ENCODE peak calls at places on chromosomes 5 and 9, in four cellular contexts. One of them, this sample, is unnamed.

GRCh38 chr5:127442085-127442484 is 75.4 kb upstream of the PRRC1 start:
- DNase-seq in MV-4-11: peak
- DNase-seq in CD4-positive, alpha-beta T cell: no peak
- DNase-seq in stimulated activated CD8-positive, alpha-beta memory T cell treated with anti-CD3 and anti-CD28 coated beads, Interleukin-4, amount 100 ng/mL, for 24 hours: no peak
- DNase-seq in this sample: no peak

GRCh38 chr5:33032161-33033085 is 321.3 kb downstream of the NPR3 start:
- DNase-seq in MV-4-11: no peak
- DNase-seq in CD4-positive, alpha-beta T cell: no peak
- DNase-seq in stimulated activated CD8-positive, alpha-beta memory T cell treated with anti-CD3 and anti-CD28 coated beads, Interleukin-4, amount 100 ng/mL, for 24 hours: no peak
- DNase-seq in this sample: no peak

GRCh38 chr9:135130266-135130976 is 43.0 kb downstream of the OLFM1 start:
- DNase-seq in CD4-positive, alpha-beta T cell: no peak
- DNase-seq in stimulated activated CD8-positive, alpha-beta memory T cell treated with anti-CD3 and anti-CD28 coated beads, Interleukin-4, amount 100 ng/mL, for 24 hours: no peak
- DNase-seq in MV-4-11: no peak
- DNase-seq in this sample: no peak

GRCh38 chr9:85742630-85742928 is 825 bp upstream of the AGTPBP1 start:
- DNase-seq in stimulated activated CD8-positive, alpha-beta memory T cell treated with anti-CD3 and anti-CD28 coated beads, Interleukin-4, amount 100 ng/mL, for 24 hours: no peak
- DNase-seq in CD4-positive, alpha-beta T cell: no peak
- DNase-seq in MV-4-11: peak
- DNase-seq in this sample: no peak

GRCh38 chr5:68683632-68684035 is 410.2 kb upstream of the SLC30A5 start:
- DNase-seq in CD4-positive, alpha-beta T cell: no peak
- DNase-seq in MV-4-11: no peak
- DNase-seq in stimulated activated CD8-positive, alpha-beta memory T cell treated with anti-CD3 and anti-CD28 coated beads, Interleukin-4, amount 100 ng/mL, for 24 hours: no peak
- DNase-seq in this sample: no peak

GRCh38 chr9:127536499-127536898 is 75.6 kb upstream of the STXBP1 start:
- DNase-seq in MV-4-11: no peak
- DNase-seq in stimulated activated CD8-positive, alpha-beta memory T cell treated with anti-CD3 and anti-CD28 coated beads, Interleukin-4, amount 100 ng/mL, for 24 hours: no peak
- DNase-seq in CD4-positive, alpha-beta T cell: no peak
- DNase-seq in this sample: no peak

GRCh38 chr5:6582507-6583048 is 50.3 kb downstream of the NSUN2 start:
- DNase-seq in stimulated activated CD8-positive, alpha-beta memory T cell treated with anti-CD3 and anti-CD28 coated beads, Interleukin-4, amount 100 ng/mL, for 24 hours: no peak
- DNase-seq in CD4-positive, alpha-beta T cell: no peak
- DNase-seq in MV-4-11: no peak
- DNase-seq in this sample: no peak

GRCh38 chr9:21415492-21416267 is 6.8 kb downstream of the IFNA8 start:
- DNase-seq in MV-4-11: no peak
- DNase-seq in stimulated activated CD8-positive, alpha-beta memory T cell treated with anti-CD3 and anti-CD28 coated beads, Interleukin-4, amount 100 ng/mL, for 24 hours: no peak
- DNase-seq in CD4-positive, alpha-beta T cell: no peak
- DNase-seq in this sample: no peak

GRCh38 chr9:20844916-20845315 is 160.9 kb downstream of the FOCAD start:
- DNase-seq in MV-4-11: peak
- DNase-seq in stimulated activated CD8-positive, alpha-beta memory T cell treated with anti-CD3 and anti-CD28 coated beads, Interleukin-4, amount 100 ng/mL, for 24 hours: no peak
- DNase-seq in CD4-positive, alpha-beta T cell: no peak
- DNase-seq in this sample: no peak

GRCh38 chr9:89430995-89431394 is 66.9 kb downstream of the SEMA4D start:
- DNase-seq in CD4-positive, alpha-beta T cell: no peak
- DNase-seq in stimulated activated CD8-positive, alpha-beta memory T cell treated with anti-CD3 and anti-CD28 coated beads, Interleukin-4, amount 100 ng/mL, for 24 hours: no peak
- DNase-seq in MV-4-11: no peak
- DNase-seq in this sample: no peak

GRCh38 chr5:113572716-113573115 is 59.2 kb downstream of the YTHDC2 start:
- DNase-seq in stimulated activated CD8-positive, alpha-beta memory T cell treated with anti-CD3 and anti-CD28 coated beads, Interleukin-4, amount 100 ng/mL, for 24 hours: no peak
- DNase-seq in MV-4-11: no peak
- DNase-seq in CD4-positive, alpha-beta T cell: no peak
- DNase-seq in this sample: no peak

GRCh38 chr5:10762178-10762775 is 1.2 kb upstream of the DAP start:
- DNase-seq in stimulated activated CD8-positive, alpha-beta memory T cell treated with anti-CD3 and anti-CD28 coated beads, Interleukin-4, amount 100 ng/mL, for 24 hours: no peak
- DNase-seq in CD4-positive, alpha-beta T cell: no peak
- DNase-seq in MV-4-11: peak
- DNase-seq in this sample: no peak

GRCh38 chr5:124040799-124041198 is 528.8 kb downstream of the CSNK1G3 start:
- DNase-seq in stimulated activated CD8-positive, alpha-beta memory T cell treated with anti-CD3 and anti-CD28 coated beads, Interleukin-4, amount 100 ng/mL, for 24 hours: no peak
- DNase-seq in MV-4-11: no peak
- DNase-seq in CD4-positive, alpha-beta T cell: no peak
- DNase-seq in this sample: no peak

GRCh38 chr9:38355526-38356120 is 36.9 kb upstream of the ALDH1B1 start:
- DNase-seq in MV-4-11: no peak
- DNase-seq in stimulated activated CD8-positive, alpha-beta memory T cell treated with anti-CD3 and anti-CD28 coated beads, Interleukin-4, amount 100 ng/mL, for 24 hours: no peak
- DNase-seq in CD4-positive, alpha-beta T cell: no peak
- DNase-seq in this sample: no peak

GRCh38 chr9:114674798-114675554 is 7.0 kb downstream of the TEX48 start:
- DNase-seq in MV-4-11: no peak
- DNase-seq in stimulated activated CD8-positive, alpha-beta memory T cell treated with anti-CD3 and anti-CD28 coated beads, Interleukin-4, amount 100 ng/mL, for 24 hours: no peak
- DNase-seq in CD4-positive, alpha-beta T cell: no peak
- DNase-seq in this sample: no peak

GRCh38 chr9:14441976-14442651 is 128.2 kb upstream of the NFIB start:
- DNase-seq in CD4-positive, alpha-beta T cell: no peak
- DNase-seq in stimulated activated CD8-positive, alpha-beta memory T cell treated with anti-CD3 and anti-CD28 coated beads, Interleukin-4, amount 100 ng/mL, for 24 hours: no peak
- DNase-seq in MV-4-11: no peak
- DNase-seq in this sample: no peak

GRCh38 chr5:80672140-80672736 is 17.5 kb upstream of the DHFR start:
- DNase-seq in MV-4-11: peak
- DNase-seq in stimulated activated CD8-positive, alpha-beta memory T cell treated with anti-CD3 and anti-CD28 coated beads, Interleukin-4, amount 100 ng/mL, for 24 hours: peak
- DNase-seq in CD4-positive, alpha-beta T cell: peak
- DNase-seq in this sample: peak

GRCh38 chr5:104267282-104268015 is 704.9 kb upstream of the NUDT12 start:
- DNase-seq in CD4-positive, alpha-beta T cell: no peak
- DNase-seq in MV-4-11: no peak
- DNase-seq in stimulated activated CD8-positive, alpha-beta memory T cell treated with anti-CD3 and anti-CD28 coated beads, Interleukin-4, amount 100 ng/mL, for 24 hours: no peak
- DNase-seq in this sample: no peak

GRCh38 chr5:99922386-99922785 is 612.8 kb upstream of the FAM174A start:
- DNase-seq in MV-4-11: no peak
- DNase-seq in CD4-positive, alpha-beta T cell: no peak
- DNase-seq in stimulated activated CD8-positive, alpha-beta memory T cell treated with anti-CD3 and anti-CD28 coated beads, Interleukin-4, amount 100 ng/mL, for 24 hours: no peak
- DNase-seq in this sample: no peak

GRCh38 chr9:121207371-121207940 is 5.8 kb upstream of the RAB14 start:
- DNase-seq in stimulated activated CD8-positive, alpha-beta memory T cell treated with anti-CD3 and anti-CD28 coated beads, Interleukin-4, amount 100 ng/mL, for 24 hours: no peak
- DNase-seq in CD4-positive, alpha-beta T cell: no peak
- DNase-seq in MV-4-11: peak
- DNase-seq in this sample: no peak

GRCh38 chr5:74934949-74935751 is 69.0 kb upstream of the FAM169A start:
- DNase-seq in MV-4-11: no peak
- DNase-seq in CD4-positive, alpha-beta T cell: no peak
- DNase-seq in stimulated activated CD8-positive, alpha-beta memory T cell treated with anti-CD3 and anti-CD28 coated beads, Interleukin-4, amount 100 ng/mL, for 24 hours: no peak
- DNase-seq in this sample: no peak

GRCh38 chr5:89313044-89313443 is 430.1 kb upstream of the MEF2C start:
- DNase-seq in CD4-positive, alpha-beta T cell: no peak
- DNase-seq in stimulated activated CD8-positive, alpha-beta memory T cell treated with anti-CD3 and anti-CD28 coated beads, Interleukin-4, amount 100 ng/mL, for 24 hours: no peak
- DNase-seq in MV-4-11: no peak
- DNase-seq in this sample: no peak

GRCh38 chr5:36239370-36240293 is 2.1 kb downstream of the NADK2 start:
- DNase-seq in stimulated activated CD8-positive, alpha-beta memory T cell treated with anti-CD3 and anti-CD28 coated beads, Interleukin-4, amount 100 ng/mL, for 24 hours: no peak
- DNase-seq in CD4-positive, alpha-beta T cell: no peak
- DNase-seq in MV-4-11: no peak
- DNase-seq in this sample: no peak